ENCODE peak calls at places on chromosomes 7 and 10, in seven cellular contexts. A is body of pancreas, X is neural progenitor cell, O is A549, T is cardiac muscle cell, C is upper lobe of left lung, L is heart left ventricle. Z is an unnamed sample.

GRCh38 chr7:145036592-145037386 is 200.9 kb upstream of the TPK1 start:
- DNase-seq in A (peak; percentile 33), X (peak; percentile 74), O (peak; percentile 56), T (peak; percentile 69), C (no peak), L (no peak), Z (peak; percentile 46)

GRCh38 chr10:120145107-120145506 is 252.6 kb downstream of the SEC23IP start:
- DNase-seq in A (no peak), X (no peak), O (no peak), T (no peak), C (no peak), L (no peak), Z (no peak)

GRCh38 chr7:46619723-46620310 is 698.7 kb upstream of the IGFBP3 start:
- DNase-seq in A (no peak), X (no peak), O (no peak), T (peak; percentile 16), C (no peak), L (no peak), Z (no peak)

GRCh38 chr10:104281694-104282093 is 12.7 kb downstream of the GSTO2 start:
- DNase-seq in A (no peak), X (no peak), O (no peak), T (no peak), C (no peak), L (no peak), Z (no peak)

GRCh38 chr7:65422670-65423069 is 49.0 kb downstream of the ZNF92 start:
- DNase-seq in A (no peak), X (no peak), O (no peak), T (no peak), C (no peak), L (no peak), Z (no peak)

GRCh38 chr7:19119901-19120486 is 2.6 kb upstream of the TWIST1 start:
- DNase-seq in A (no peak), X (peak; percentile 46), O (no peak), T (no peak), C (no peak), L (no peak), Z (no peak)

GRCh38 chr10:75508239-75508813 is 76.9 kb downstream of the LRMDA start:
- DNase-seq in A (no peak), X (no peak), O (peak; percentile 10), T (peak; percentile 49), C (no peak), L (no peak), Z (no peak)

GRCh38 chr7:7707756-7708310 is 10.6 kb downstream of the RPA3 start:
- DNase-seq in A (no peak), X (peak; percentile 13), O (no peak), T (no peak), C (no peak), L (no peak), Z (no peak)

GRCh38 chr10:77726732-77727131 is 89.1 kb upstream of the KCNMA1 start:
- DNase-seq in A (no peak), X (no peak), O (no peak), T (no peak), C (no peak), L (no peak), Z (no peak)

GRCh38 chr7:4226166-4226857 is 455.8 kb upstream of the FOXK1 start:
- DNase-seq in A (no peak), X (peak; percentile 56), O (peak; percentile 13), T (no peak), C (no peak), L (peak; percentile 16), Z (peak; percentile 45)

GRCh38 chr10:87658858-87659555 is 671 bp upstream of the PAPSS2 start:
- DNase-seq in A (no peak), X (no peak), O (peak; percentile 29), T (peak; percentile 47), C (no peak), L (no peak), Z (no peak)

GRCh38 chr7:77907281-77907680 is 108.7 kb downstream of the PHTF2 start:
- DNase-seq in A (no peak), X (no peak), O (no peak), T (no peak), C (no peak), L (no peak), Z (no peak)

GRCh38 chr7:8172372-8173354 is 89.3 kb downstream of the ICA1 start:
- DNase-seq in A (no peak), X (no peak), O (no peak), T (no peak), C (no peak), L (no peak), Z (no peak)

GRCh38 chr10:1698185-1698584 is 39.1 kb downstream of the ADARB2 start:
- DNase-seq in A (no peak), X (no peak), O (no peak), T (no peak), C (no peak), L (no peak), Z (no peak)

GRCh38 chr10:66860376-66860945 is 65.4 kb upstream of the LRRTM3 start:
- DNase-seq in A (no peak), X (no peak), O (no peak), T (no peak), C (no peak), L (no peak), Z (no peak)

GRCh38 chr10:95513941-95514392 is 47.2 kb downstream of the SORBS1 start:
- DNase-seq in A (peak; percentile 59), X (no peak), O (peak; percentile 37), T (no peak), C (no peak), L (peak; percentile 56), Z (no peak)

GRCh38 chr7:41459623-41460256 is 243.2 kb downstream of the INHBA start:
- DNase-seq in A (no peak), X (no peak), O (no peak), T (no peak), C (no peak), L (no peak), Z (no peak)

GRCh38 chr7:30173058-30173897 is 38.5 kb downstream of the MTURN start:
- DNase-seq in A (peak; percentile 74), X (peak; percentile 71), O (peak; percentile 48), T (peak; percentile 73), C (no peak), L (peak; percentile 86), Z (peak; percentile 73)

GRCh38 chr7:140059288-140060242 is 3.2 kb downstream of the PARP12 start:
- DNase-seq in A (peak; percentile 86), X (no peak), O (peak; percentile 81), T (no peak), C (no peak), L (peak; percentile 84), Z (no peak)

GRCh38 chr10:114821915-114822770 is 563 bp downstream of the FHIP2A start:
- DNase-seq in A (peak; percentile 33), X (peak; percentile 53), O (peak; percentile 46), T (peak; percentile 70), C (no peak), L (peak; percentile 72), Z (no peak)

GRCh38 chr7:12647364-12648219 is 39.8 kb upstream of the ARL4A start:
- DNase-seq in A (peak; percentile 16), X (no peak), O (peak; percentile 88), T (no peak), C (no peak), L (no peak), Z (no peak)

GRCh38 chr7:68176974-68177373 is 1180.3 kb downstream of the TYW1 start:
- DNase-seq in A (peak; percentile 49), X (peak; percentile 80), O (peak; percentile 84), T (peak; percentile 83), C (no peak), L (no peak), Z (no peak)

GRCh38 chr7:44565795-44566559 is 7.7 kb downstream of the DDX56 start:
- DNase-seq in A (no peak), X (no peak), O (no peak), T (no peak), C (no peak), L (no peak), Z (no peak)
- H3K4me1 ChIP-seq in A (peaks cover 7% of the 10 kb centered on the region), X (no peaks in the 10 kb centered on the region), O (peaks cover 25% of the 10 kb centered on the region), T (no peaks in the 10 kb centered on the region), C (no peaks in the 10 kb centered on the region), L (no peaks in the 10 kb centered on the region), Z (no peaks in the 10 kb centered on the region)

GRCh38 chr10:43162604-43163003 is 24.4 kb downstream of the CSGALNACT2 start:
- DNase-seq in A (no peak), X (no peak), O (no peak), T (no peak), C (no peak), L (no peak), Z (no peak)

GRCh38 chr10:43156590-43157340 is 18.5 kb downstream of the CSGALNACT2 start:
- DNase-seq in A (no peak), X (peak; percentile 9), O (no peak), T (peak; percentile 21), C (no peak), L (no peak), Z (no peak)

GRCh38 chr10:43160919-43161251 is 22.6 kb downstream of the CSGALNACT2 start:
- DNase-seq in A (no peak), X (no peak), O (no peak), T (no peak), C (no peak), L (no peak), Z (no peak)

GRCh38 chr10:43155716-43156115 is 17.5 kb downstream of the CSGALNACT2 start:
- DNase-seq in A (no peak), X (no peak), O (no peak), T (no peak), C (no peak), L (no peak), Z (no peak)

GRCh38 chr10:43160067-43160918 is 22.0 kb downstream of the CSGALNACT2 start:
- DNase-seq in A (no peak), X (no peak), O (no peak), T (no peak), C (no peak), L (no peak), Z (no peak)
- H3K27ac ChIP-seq in A (no peak overlapping the region), X (no peak overlapping the region), O (no peak overlapping the region), T (no peak overlapping the region), C (no peak overlapping the region), L (no peak overlapping the region), Z (peak overlapping the region; percentile 2)

GRCh38 chr10:79436850-79437103 is 8.6 kb downstream of the ZCCHC24 start:
- DNase-seq in A (no peak), X (no peak), O (no peak), T (no peak), C (no peak), L (no peak), Z (no peak)
- H3K4me1 ChIP-seq in A (peaks cover 10% of the 10 kb centered on the region), X (peaks cover 21% of the 10 kb centered on the region), O (peaks cover 9% of the 10 kb centered on the region), T (peaks cover 73% of the 10 kb centered on the region), C (peaks cover 53% of the 10 kb centered on the region), L (peaks cover 98% of the 10 kb centered on the region), Z (peaks cover 37% of the 10 kb centered on the region)

GRCh38 chr10:31118561-31118960 is 86.9 kb upstream of the ZNF438 start:
- DNase-seq in A (no peak), X (no peak), O (no peak), T (no peak), C (no peak), L (no peak), Z (no peak)

GRCh38 chr10:31121797-31122586 is 90.3 kb upstream of the ZNF438 start:
- DNase-seq in A (no peak), X (no peak), O (no peak), T (no peak), C (no peak), L (no peak), Z (no peak)

GRCh38 chr10:31123946-31124345 is 92.3 kb upstream of the ZNF438 start:
- DNase-seq in A (no peak), X (no peak), O (no peak), T (no peak), C (no peak), L (no peak), Z (no peak)

GRCh38 chr10:31121074-31121685 is 89.5 kb upstream of the ZNF438 start:
- DNase-seq in A (no peak), X (no peak), O (no peak), T (no peak), C (no peak), L (no peak), Z (no peak)

GRCh38 chr10:31120392-31120791 is 88.7 kb upstream of the ZNF438 start:
- DNase-seq in A (no peak), X (no peak), O (no peak), T (no peak), C (no peak), L (no peak), Z (no peak)
- H3K27ac ChIP-seq in A (no peak overlapping the region), X (no peak overlapping the region), O (no peak overlapping the region), T (no peak overlapping the region), C (no peak overlapping the region), L (peak overlapping the region; percentile 76), Z (no peak overlapping the region)

Z was measured in upper lobe of right lung.